ENCODE peak calls at places on chromosome 3, in four cellular contexts. One of them, this sample, is unnamed. For H3K9me3 and H3K4me1, the result is how much of the 10 kb centered on the place peaks cover.

GRCh38 chr3:72265250-72265649 is 480.3 kb upstream of the PROK2 start:
- DNase-seq in PC-3: no peak
- DNase-seq in heart left ventricle: no peak
- DNase-seq in SK-N-SH: no peak
- DNase-seq in this sample: no peak

GRCh38 chr3:129004639-129005295 is 3.7 kb downstream of the EFCC1 start:
- DNase-seq in heart left ventricle: no peak
- DNase-seq in PC-3: no peak
- DNase-seq in SK-N-SH: no peak
- DNase-seq in this sample: no peak

GRCh38 chr3:133540896-133541674 is 32.4 kb upstream of the CDV3 start:
- DNase-seq in PC-3: peak
- DNase-seq in heart left ventricle: no peak
- DNase-seq in SK-N-SH: no peak
- DNase-seq in this sample: no peak

GRCh38 chr3:42036483-42036823 is 54.7 kb upstream of the TRAK1 start:
- DNase-seq in SK-N-SH: peak
- DNase-seq in PC-3: peak
- DNase-seq in heart left ventricle: no peak
- DNase-seq in this sample: no peak

GRCh38 chr3:188706599-188706998 is 465.2 kb upstream of the TPRG1 start:
- DNase-seq in heart left ventricle: no peak
- DNase-seq in SK-N-SH: no peak
- DNase-seq in PC-3: no peak
- DNase-seq in this sample: no peak

GRCh38 chr3:191566469-191566868 is 105.5 kb downstream of the PYDC2 start:
- DNase-seq in PC-3: no peak
- DNase-seq in SK-N-SH: no peak
- DNase-seq in heart left ventricle: no peak
- DNase-seq in this sample: no peak

GRCh38 chr3:121757087-121757811 is 7.7 kb upstream of the GOLGB1 start:
- DNase-seq in SK-N-SH: no peak
- DNase-seq in PC-3: no peak
- DNase-seq in heart left ventricle: no peak
- DNase-seq in this sample: no peak

GRCh38 chr3:197031315-197032285 is 2.0 kb upstream of the MELTF start:
- DNase-seq in heart left ventricle: peak
- DNase-seq in PC-3: peak
- DNase-seq in SK-N-SH: no peak
- DNase-seq in this sample: peak

GRCh38 chr3:197881601-197882000 is 68.4 kb upstream of the RPL35A start:
- DNase-seq in SK-N-SH: no peak
- DNase-seq in heart left ventricle: no peak
- DNase-seq in PC-3: no peak
- DNase-seq in this sample: no peak

GRCh38 chr3:23203651-23204111 is 554 bp downstream of the UBE2E2 start:
- DNase-seq in heart left ventricle: peak
- DNase-seq in SK-N-SH: peak
- DNase-seq in PC-3: peak
- DNase-seq in this sample: peak
- H3K27ac ChIP-seq in heart left ventricle: peak
- H3K27ac ChIP-seq in SK-N-SH: peak
- H3K27ac ChIP-seq in PC-3: no peak
- H3K27ac ChIP-seq in this sample: no peak

DNA sequence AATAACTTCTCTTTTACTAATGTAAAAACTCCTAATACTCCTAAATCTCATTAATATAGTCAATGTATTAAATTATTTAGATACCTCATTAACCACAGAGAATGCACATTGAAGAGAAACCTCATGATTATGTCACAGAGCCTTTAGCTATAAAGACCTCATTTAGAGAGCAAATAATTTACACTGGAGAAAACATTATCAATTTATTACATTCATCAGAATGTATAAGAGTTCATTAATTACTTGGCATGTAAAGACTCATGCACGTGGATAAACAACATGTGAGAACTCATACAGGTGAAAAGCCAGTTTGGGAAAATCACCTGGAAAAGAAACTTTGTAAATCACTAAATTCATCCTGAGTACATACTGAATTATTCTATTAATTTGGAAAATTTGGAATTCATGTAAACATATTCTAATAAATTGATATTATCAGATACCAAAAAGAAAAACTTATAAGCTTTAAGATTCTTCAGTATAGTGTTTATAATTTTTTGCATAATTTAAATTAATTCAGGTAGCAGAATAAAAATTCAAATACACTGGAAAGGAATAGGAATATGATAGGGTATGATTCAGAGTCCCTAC is 22.9 kb upstream of the WNT7A start:
- DNase-seq in PC-3: no peak
- DNase-seq in SK-N-SH: no peak
- DNase-seq in heart left ventricle: no peak
- DNase-seq in this sample: no peak
- H3K9me3 ChIP-seq in PC-3: half or more
- H3K9me3 ChIP-seq in SK-N-SH: under half
- H3K9me3 ChIP-seq in heart left ventricle: half or more
- H3K9me3 ChIP-seq in this sample: under half

GRCh38 chr3:14398801-14399114 is 3.6 kb upstream of the SLC6A6 start:
- DNase-seq in SK-N-SH: no peak
- DNase-seq in heart left ventricle: no peak
- DNase-seq in PC-3: no peak
- DNase-seq in this sample: no peak
- H3K4me1 ChIP-seq in SK-N-SH: under half
- H3K4me1 ChIP-seq in heart left ventricle: under half
- H3K4me1 ChIP-seq in PC-3: under half
- H3K4me1 ChIP-seq in this sample: under half

GRCh38 chr3:8442993-8443670 is 58.5 kb upstream of the LMCD1 start:
- DNase-seq in heart left ventricle: no peak
- DNase-seq in SK-N-SH: peak
- DNase-seq in PC-3: no peak
- DNase-seq in this sample: no peak
- H3K27ac ChIP-seq in heart left ventricle: no peak
- H3K27ac ChIP-seq in SK-N-SH: peak
- H3K27ac ChIP-seq in PC-3: peak
- H3K27ac ChIP-seq in this sample: peak

GRCh38 chr3:75727985-75728384 is 57.4 kb downstream of the ZNF717 start:
- DNase-seq in PC-3: no peak
- DNase-seq in heart left ventricle: no peak
- DNase-seq in SK-N-SH: no peak
- DNase-seq in this sample: no peak
- H3K9me3 ChIP-seq in PC-3: under half
- H3K9me3 ChIP-seq in heart left ventricle: half or more
- H3K9me3 ChIP-seq in SK-N-SH: under half
- H3K9me3 ChIP-seq in this sample: under half

DNA sequence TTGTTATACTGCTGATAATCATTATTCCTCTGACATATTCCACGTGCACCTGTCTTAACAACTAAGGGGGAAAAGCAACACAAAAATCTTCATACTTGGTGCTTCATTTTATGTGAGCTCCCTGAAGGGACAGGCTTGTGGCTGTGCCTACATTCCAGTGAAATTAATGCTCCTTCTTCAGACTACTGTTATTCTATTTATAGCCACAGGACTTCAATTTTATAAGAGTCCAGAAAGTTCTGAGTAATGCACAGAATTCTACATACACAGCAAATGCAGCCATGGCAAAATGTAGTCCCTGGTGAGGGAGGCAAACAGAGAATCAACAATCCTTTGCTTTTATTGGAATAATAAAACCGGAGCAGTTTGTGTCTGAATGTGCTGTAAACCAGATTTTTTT is 417.1 kb downstream of the RBMS3 start:
- DNase-seq in PC-3: peak
- DNase-seq in heart left ventricle: no peak
- DNase-seq in SK-N-SH: no peak
- DNase-seq in this sample: no peak
- H3K4me1 ChIP-seq in PC-3: under half
- H3K4me1 ChIP-seq in heart left ventricle: under half
- H3K4me1 ChIP-seq in SK-N-SH: under half
- H3K4me1 ChIP-seq in this sample: under half

DNA sequence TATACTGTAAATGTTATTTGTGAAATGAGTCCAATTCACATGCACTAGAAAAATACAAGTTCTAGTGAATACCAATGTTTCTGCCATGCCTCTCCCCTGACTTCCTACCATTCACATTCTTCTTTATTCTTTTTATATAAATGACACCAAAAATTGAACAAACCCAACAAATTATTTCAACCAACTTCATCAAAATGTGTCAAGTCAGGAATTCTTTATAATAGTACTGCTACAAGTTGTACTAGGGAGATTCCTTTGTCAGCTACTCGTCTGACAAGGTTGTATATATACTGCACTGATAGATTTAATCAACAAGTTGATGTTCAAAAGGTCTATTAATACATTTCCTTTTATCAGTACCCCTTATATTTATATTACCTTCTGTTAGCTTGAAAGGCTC is 3.0 kb downstream of the TBL1XR1 start:
- DNase-seq in SK-N-SH: no peak
- DNase-seq in heart left ventricle: no peak
- DNase-seq in PC-3: no peak
- DNase-seq in this sample: no peak
- H3K27ac ChIP-seq in SK-N-SH: no peak
- H3K27ac ChIP-seq in heart left ventricle: no peak
- H3K27ac ChIP-seq in PC-3: no peak
- H3K27ac ChIP-seq in this sample: no peak

GRCh38 chr3:454986-455385 is 258.4 kb downstream of the CHL1 start:
- DNase-seq in heart left ventricle: no peak
- DNase-seq in PC-3: no peak
- DNase-seq in SK-N-SH: no peak
- DNase-seq in this sample: no peak
- H3K9me3 ChIP-seq in heart left ventricle: under half
- H3K9me3 ChIP-seq in PC-3: under half
- H3K9me3 ChIP-seq in SK-N-SH: under half
- H3K9me3 ChIP-seq in this sample: under half

DNA sequence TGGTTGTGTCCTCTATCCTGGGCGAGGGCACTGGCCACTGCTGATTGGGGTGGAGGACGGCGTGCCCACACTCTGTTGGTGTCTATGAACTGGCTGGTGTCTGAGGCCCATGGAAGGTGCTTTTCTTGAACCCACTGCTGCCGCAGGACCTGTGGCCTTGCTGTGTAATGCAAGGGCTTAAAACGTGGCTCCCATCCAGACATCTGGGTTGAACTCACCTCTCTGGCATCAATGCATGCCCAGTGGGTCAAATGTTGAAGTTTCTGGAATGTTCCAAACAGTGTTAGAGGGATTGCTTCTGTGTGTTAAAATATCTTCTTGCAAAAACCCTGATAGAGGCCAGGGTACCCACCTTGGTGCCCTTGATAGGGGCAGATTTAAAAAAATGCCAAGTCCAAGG is 42.6 kb downstream of the FAM3D start:
- DNase-seq in heart left ventricle: no peak
- DNase-seq in PC-3: no peak
- DNase-seq in SK-N-SH: no peak
- DNase-seq in this sample: no peak
- H3K4me1 ChIP-seq in heart left ventricle: under half
- H3K4me1 ChIP-seq in PC-3: under half
- H3K4me1 ChIP-seq in SK-N-SH: under half
- H3K4me1 ChIP-seq in this sample: under half

This sample was measured in aorta.